ENCODE peak calls at places on chromosomes 11 and 22, in four cellular contexts. H is GM12878, A is HEK293T, W is HepG2. L is an unnamed sample.

GRCh38 chr11:128365044-128365443 is 222.3 kb downstream of the ETS1 start:
- DNase-seq in W (peak), H (no peak), A (no peak), L (peak)

GRCh38 chr11:74321487-74322188 is 10.2 kb upstream of the P4HA3 start:
- DNase-seq in A (peak), W (peak), H (no peak), L (peak)

GRCh38 chr11:39374963-39375698 is 2084.3 kb downstream of the LRRC4C start:
- DNase-seq in A (peak), W (peak), H (no peak), L (peak)

GRCh38 chr11:134411887-134412507 is at the start of gene B3GAT1:
- DNase-seq in W (no peak), A (peak), H (no peak), L (no peak)

GRCh38 chr22:47006869-47007268 is 244.4 kb downstream of the TBC1D22A start:
- DNase-seq in A (no peak), W (no peak), H (no peak), L (no peak)

GRCh38 chr11:18347471-18348125 is 25.2 kb downstream of the GTF2H1 start:
- DNase-seq in H (no peak), A (no peak), W (no peak), L (no peak)

GRCh38 chr11:71240865-71241691 is 11.3 kb downstream of the SHANK2 start:
- DNase-seq in A (peak), W (peak), H (peak), L (no peak)

GRCh38 chr22:20089226-20089976 is 9.4 kb downstream of the DGCR8 start:
- DNase-seq in W (no peak), A (no peak), H (no peak), L (no peak)

GRCh38 chr11:29781268-29781667 is 235.6 kb downstream of the KCNA4 start:
- DNase-seq in A (no peak), W (no peak), H (no peak), L (no peak)

GRCh38 chr11:36288442-36289225 is 590 bp downstream of the COMMD9 start:
- DNase-seq in H (no peak), A (no peak), W (no peak), L (peak)

GRCh38 chr11:86292912-86293606 is 9.0 kb upstream of the HIKESHI start:
- DNase-seq in H (peak), W (no peak), A (no peak), L (no peak)

GRCh38 chr11:64234840-64235379 is 526 bp downstream of the VEGFB start:
- DNase-seq in A (no peak), W (no peak), H (no peak), L (no peak)

GRCh38 chr22:49404576-49405199 is 423.0 kb downstream of the BRD1 start:
- DNase-seq in H (no peak), A (no peak), W (no peak), L (no peak)

GRCh38 chr11:120974466-120974865 is 49.4 kb upstream of the TBCEL start:
- DNase-seq in A (no peak), H (no peak), W (no peak), L (no peak)

GRCh38 chr11:47469411-47470179 is 20.7 kb upstream of the RAPSN start:
- DNase-seq in W (no peak), A (no peak), H (no peak), L (no peak)

GRCh38 chr11:57001674-57002401 is 13.1 kb downstream of the OR5AK2 start:
- DNase-seq in H (no peak), A (no peak), W (no peak), L (peak)

GRCh38 chr11:125211191-125211953 is 46.8 kb downstream of the PKNOX2 start:
- DNase-seq in H (no peak), A (no peak), W (no peak), L (no peak)

GRCh38 chr11:113994077-113994954 is 19.4 kb downstream of the HTR3A start:
- DNase-seq in A (peak), H (no peak), W (no peak), L (peak)

GRCh38 chr22:38882480-38882879 is 10.5 kb upstream of the CBX6 start:
- DNase-seq in H (no peak), W (no peak), A (no peak), L (no peak)

GRCh38 chr11:82692981-82693380 is 40.7 kb downstream of the FAM181B start:
- DNase-seq in H (no peak), W (no peak), A (no peak), L (no peak)

GRCh38 chr11:57124460-57124859 is 57.3 kb upstream of the LRRC55 start:
- DNase-seq in W (no peak), A (no peak), H (no peak), L (no peak)

GRCh38 chr11:102112654-102112926 is 2.3 kb downstream of the YAP1 start:
- DNase-seq in A (no peak), H (no peak), W (no peak), L (no peak)

GRCh38 chr22:38236786-38237185 is 35.0 kb downstream of the MAFF start:
- DNase-seq in W (no peak), H (no peak), A (no peak), L (no peak)

GRCh38 chr11:118450451-118450850 is 14.2 kb downstream of the KMT2A start:
- DNase-seq in H (no peak), A (no peak), W (peak), L (no peak)

GRCh38 chr11:71379722-71380121 is 68.5 kb downstream of the DHCR7 start:
- DNase-seq in W (no peak), A (no peak), H (no peak), L (no peak)

GRCh38 chr11:22597062-22597461 is 28.6 kb downstream of the FANCF start:
- DNase-seq in W (no peak), H (no peak), A (no peak), L (no peak)

GRCh38 chr22:21102659-21103267 is 57.0 kb downstream of the LRRC74B start:
- DNase-seq in A (peak), W (peak), H (no peak), L (peak)

GRCh38 chr22:35326854-35327562 is 27.3 kb downstream of the TOM1 start:
- DNase-seq in H (no peak), A (no peak), W (no peak), L (no peak)

GRCh38 chr22:20241579-20242392 is 26.3 kb downstream of the RTN4R start:
- DNase-seq in H (no peak), W (no peak), A (no peak), L (no peak)

GRCh38 chr22:21832291-21833290 is 34.9 kb downstream of the MAPK1 start:
- DNase-seq in W (no peak), H (no peak), A (no peak), L (peak)

GRCh38 chr11:126318642-126319373 is 14.9 kb downstream of the DCPS start:
- DNase-seq in W (no peak), A (no peak), H (peak), L (no peak)

GRCh38 chr11:92152245-92152644 is 72.4 kb upstream of the FAT3 start:
- DNase-seq in A (peak), H (no peak), W (peak), L (peak)

GRCh38 chr22:36486619-36487384 is 5.4 kb upstream of the TXN2 start:
- DNase-seq in A (peak), H (no peak), W (peak), L (no peak)

DNA sequence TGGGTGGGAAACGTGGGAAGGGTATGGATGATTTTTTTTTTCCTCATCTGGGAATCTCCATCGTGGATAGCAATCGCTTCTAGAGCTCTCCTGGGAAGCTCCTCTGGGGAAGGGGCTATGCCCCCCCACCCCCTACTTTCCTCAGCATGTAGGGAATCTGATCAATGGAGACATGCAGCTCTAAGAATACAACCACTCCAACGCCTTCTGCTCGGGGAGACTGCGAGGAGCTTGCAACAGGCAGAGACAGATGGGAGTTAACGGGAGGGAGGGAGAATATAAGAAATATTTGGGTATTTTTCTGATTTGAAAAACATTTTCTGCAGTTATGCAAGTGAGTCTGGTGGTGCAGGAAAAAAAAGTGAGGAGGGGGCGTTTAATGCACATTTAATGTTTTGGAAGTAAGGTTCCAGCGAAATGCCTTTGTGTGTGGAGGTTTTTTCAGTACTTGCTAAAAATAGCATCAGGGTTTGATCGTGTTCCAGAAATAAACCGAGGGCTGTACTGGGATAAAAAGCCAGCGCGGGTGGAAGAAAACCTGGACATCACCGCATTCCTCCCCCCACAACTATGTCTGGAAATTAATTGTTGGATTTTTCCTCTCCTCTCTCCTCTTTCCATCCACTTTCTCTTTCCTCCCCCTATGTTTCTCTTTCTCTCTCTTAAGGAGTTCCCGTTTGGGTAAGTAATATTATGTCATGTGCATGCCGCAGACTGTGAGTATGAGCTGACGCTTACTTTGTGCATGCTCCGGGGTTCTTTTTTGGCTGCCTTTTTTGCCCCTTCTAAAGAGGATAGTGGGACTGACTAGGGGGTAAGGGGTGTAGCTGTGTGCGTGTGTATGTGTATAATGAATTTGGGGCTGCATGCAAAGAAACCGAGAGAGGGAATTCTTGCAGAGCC is 104.4 kb upstream of the HSD17B12 start:
- DNase-seq in A (no peak), H (no peak), W (no peak), L (no peak)
- TF ChIP-seq FOXK2 in A (no peak), H (no peak), W (no peak), L (no peak)

DNA sequence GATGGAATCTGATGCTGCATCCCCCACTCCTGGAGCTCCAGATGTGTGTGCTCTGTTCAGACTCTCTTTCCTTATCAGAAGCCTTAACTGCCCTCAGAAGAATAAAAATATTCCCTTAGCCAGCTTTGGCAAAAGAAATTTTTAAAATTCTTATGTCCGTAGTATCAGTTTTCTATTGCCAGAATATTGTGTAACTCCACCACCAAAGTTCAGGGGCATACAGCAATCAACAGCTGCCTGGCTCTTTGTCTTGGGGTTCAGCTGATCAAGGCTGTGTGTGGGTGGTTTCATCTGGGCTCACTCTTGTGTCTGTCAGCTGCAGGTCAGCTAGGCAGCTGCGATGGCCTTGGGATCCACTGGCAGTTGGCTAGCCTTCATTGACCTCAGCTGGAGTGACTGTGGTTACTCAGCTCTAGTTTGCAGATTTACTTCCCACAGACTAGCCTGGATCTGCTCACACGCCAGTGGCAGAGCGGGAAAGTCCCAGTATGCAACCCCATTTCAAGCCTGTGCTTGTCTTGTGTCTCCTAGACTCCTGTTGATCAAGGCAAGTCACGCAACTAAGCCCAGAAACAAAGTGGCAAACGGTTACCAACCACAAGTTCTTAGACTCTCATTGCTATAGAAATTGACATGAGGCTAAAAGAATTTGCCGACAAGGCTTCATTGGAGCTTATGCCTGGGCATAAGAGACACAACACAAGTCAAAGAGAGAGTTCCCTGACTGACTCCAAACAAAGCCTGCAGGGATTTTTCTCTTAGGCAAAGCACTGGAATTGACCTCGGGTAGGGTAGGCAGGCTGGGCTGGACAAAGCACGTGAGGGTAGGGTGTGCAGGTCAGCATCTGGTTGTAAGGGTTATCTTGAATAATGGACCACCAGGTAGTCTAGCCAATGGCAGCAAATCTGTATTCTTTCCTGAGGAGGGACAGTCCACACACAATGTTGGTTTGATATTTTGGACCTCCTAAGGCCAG is 7.5 kb downstream of the TMEM138 start:
- DNase-seq in A (no peak), W (peak), H (peak), L (no peak)
- TF ChIP-seq FOXK2 in A (no peak), W (peak), H (peak), L (no peak)

GRCh38 chr11:111335124-111335535 is 36.8 kb downstream of the POU2AF3 start:
- DNase-seq in H (no peak), W (peak), A (no peak), L (no peak)

GRCh38 chr11:111335596-111335995 is 37.2 kb downstream of the POU2AF3 start:
- DNase-seq in H (no peak), A (no peak), W (no peak), L (no peak)

GRCh38 chr11:111336062-111336461 is 37.7 kb downstream of the POU2AF3 start:
- DNase-seq in W (no peak), H (no peak), A (no peak), L (no peak)

GRCh38 chr11:111336582-111337256 is 38.4 kb downstream of the POU2AF3 start:
- DNase-seq in A (no peak), W (peak), H (no peak), L (no peak)

DNA sequence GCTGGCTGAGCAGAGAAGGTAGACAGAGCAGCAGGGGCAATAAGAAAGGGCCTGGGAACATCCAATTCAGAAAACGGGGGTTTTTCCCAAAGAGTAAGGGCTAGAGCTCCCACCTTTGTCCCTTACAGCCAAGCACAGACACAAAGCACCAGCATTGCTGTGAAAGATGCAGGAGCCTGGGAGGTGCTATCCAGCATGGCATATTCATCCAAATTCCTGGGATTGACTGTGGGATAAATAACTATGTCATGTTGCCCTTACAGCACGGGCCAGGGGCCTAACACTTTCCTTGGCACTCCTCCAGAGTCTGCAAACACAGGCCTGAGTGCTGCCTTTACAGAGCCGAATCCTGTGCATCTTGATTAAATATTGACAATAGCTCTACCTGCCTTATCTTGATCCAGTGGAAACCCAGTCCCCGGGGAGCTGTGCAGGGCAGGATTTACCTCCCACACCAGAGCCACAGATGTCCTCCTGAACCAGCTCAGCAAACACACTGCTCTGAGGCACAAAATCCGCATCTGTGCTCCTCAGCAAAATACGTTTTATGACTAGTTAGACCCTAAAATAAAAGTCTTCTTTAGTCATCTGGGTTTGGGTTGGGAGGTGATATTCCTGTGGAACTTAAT is 36.3 kb downstream of the POU2AF3 start:
- DNase-seq in H (no peak), A (no peak), W (peak), L (no peak)
- TF ChIP-seq FOXK2 in H (no peak), A (no peak), W (no peak), L (no peak)

GRCh38 chr11:68988486-68988885 is 7.7 kb upstream of the MRGPRD start:
- DNase-seq in H (no peak), A (no peak), W (no peak), L (no peak)
- TF ChIP-seq FOXK2 in H (no peak), A (no peak), W (no peak), L (no peak)

GRCh38 chr11:67544591-67545242 is 21.5 kb upstream of the CABP2 start:
- DNase-seq in A (no peak), W (no peak), H (no peak), L (peak)
- TF ChIP-seq FOXK2 in A (no peak), W (no peak), H (no peak), L (no peak)

GRCh38 chr11:42778193-42778592 is 533.6 kb upstream of the API5 start:
- DNase-seq in A (no peak), W (no peak), H (no peak), L (no peak)
- TF ChIP-seq FOXK2 in A (no peak), W (no peak), H (no peak), L (no peak)

DNA sequence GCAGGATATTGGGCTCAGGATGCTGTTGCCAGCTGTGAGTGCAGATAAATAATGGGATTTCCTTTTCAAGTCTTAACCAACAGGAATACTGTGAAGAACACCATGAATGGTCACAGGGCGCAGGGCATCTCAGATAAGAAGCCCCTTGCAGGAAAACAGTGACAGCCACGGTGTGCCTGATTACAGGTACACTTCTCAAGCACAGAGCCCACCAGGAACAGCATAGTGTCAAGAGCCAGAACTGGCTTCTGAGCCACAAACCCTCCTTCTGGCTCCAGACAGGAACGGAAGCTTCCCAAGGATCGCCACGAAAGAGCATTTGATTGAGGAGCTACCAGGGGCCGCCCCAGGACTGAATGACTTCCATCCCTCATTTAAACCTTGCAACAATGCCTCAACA is 169.3 kb downstream of the EFCAB6 start:
- DNase-seq in A (no peak), W (no peak), H (no peak), L (no peak)
- TF ChIP-seq FOXK2 in A (no peak), W (no peak), H (no peak), L (no peak)

L was measured in K562.